ENCODE peak calls at places on chromosomes 16 and 17, in five cellular contexts. U, P, S, C and J are unnamed samples.

GRCh38 chr17:12536472-12536871 is 129.2 kb upstream of the MYOCD start:
- DNase-seq in U (no peak), P (peak; percentile 38), S (no peak), C (no peak), J (no peak)

GRCh38 chr17:56913000-56913866 is 616 bp downstream of the TRIM25 start:
- DNase-seq in U (no peak), P (no peak), S (no peak), C (peak; percentile 69), J (no peak)

GRCh38 chr17:62627219-62627903 is at the start of gene MRC2:
- DNase-seq in U (no peak), P (peak; percentile 76), S (no peak), C (peak; percentile 89), J (peak; percentile 72)

GRCh38 chr16:67370686-67371085 is 22.6 kb downstream of the TPPP3 start:
- DNase-seq in U (no peak), P (no peak), S (no peak), C (no peak), J (no peak)

GRCh38 chr17:29383687-29384086 is 6.5 kb upstream of the TAOK1 start:
- DNase-seq in U (no peak), P (no peak), S (no peak), C (no peak), J (no peak)

GRCh38 chr16:73793286-73793685 is 503.3 kb upstream of the PSMD7 start:
- DNase-seq in U (no peak), P (no peak), S (no peak), C (no peak), J (no peak)

GRCh38 chr16:75996491-75996890 is 270.2 kb upstream of the CPHXL start:
- DNase-seq in U (no peak), P (no peak), S (no peak), C (no peak), J (no peak)

GRCh38 chr16:49340466-49340865 is 33.1 kb upstream of the C16orf78 start:
- DNase-seq in U (no peak), P (no peak), S (no peak), C (no peak), J (no peak)

GRCh38 chr16:49574826-49575225 is 201.2 kb downstream of the C16orf78 start:
- DNase-seq in U (no peak), P (no peak), S (no peak), C (no peak), J (no peak)

GRCh38 chr17:74466785-74467158 is 338 bp downstream of the CD300A start:
- DNase-seq in U (no peak), P (no peak), S (no peak), C (no peak), J (no peak)

GRCh38 chr17:72974605-72975232 is 117.8 kb downstream of the SLC39A11 start:
- DNase-seq in U (peak; percentile 64), P (peak; percentile 46), S (no peak), C (no peak), J (no peak)

GRCh38 chr17:45226620-45227019 is 4.9 kb downstream of the FMNL1 start:
- DNase-seq in U (no peak), P (no peak), S (no peak), C (no peak), J (no peak)

GRCh38 chr17:78935419-78936323 is 10.5 kb upstream of the TIMP2 start:
- DNase-seq in U (no peak), P (peak; percentile 99), S (no peak), C (no peak), J (no peak)

GRCh38 chr16:74726736-74727135 is 26.1 kb upstream of the MLKL start:
- DNase-seq in U (no peak), P (no peak), S (no peak), C (no peak), J (no peak)

GRCh38 chr16:56792960-56793359 is 63.0 kb downstream of the NUP93 start:
- DNase-seq in U (no peak), P (no peak), S (no peak), C (no peak), J (no peak)

GRCh38 chr17:8695241-8695640 is 49.4 kb downstream of the CCDC42 start:
- DNase-seq in U (no peak), P (no peak), S (no peak), C (no peak), J (no peak)

GRCh38 chr17:82596316-82596715 is 51.9 kb downstream of the WDR45B start:
- DNase-seq in U (no peak), P (no peak), S (no peak), C (no peak), J (peak; percentile 40)

GRCh38 chr17:65078441-65079160 is 22.1 kb upstream of the GNA13 start:
- DNase-seq in U (no peak), P (peak; percentile 52), S (no peak), C (no peak), J (no peak)

GRCh38 chr17:63774982-63775290 is 966 bp downstream of the DDX42 start:
- DNase-seq in U (no peak), P (peak; percentile 22), S (no peak), C (no peak), J (no peak)

GRCh38 chr16:4847774-4848587 is 700 bp downstream of the UBN1 start:
- DNase-seq in U (no peak), P (peak; percentile 65), S (peak; percentile 14), C (peak; percentile 79), J (peak; percentile 67)

GRCh38 chr17:13557077-13557476 is 44.7 kb downstream of the HS3ST3A1 start:
- DNase-seq in U (no peak), P (peak; percentile 59), S (no peak), C (no peak), J (no peak)

GRCh38 chr17:79952265-79952877 is 83.3 kb downstream of the TBC1D16 start:
- DNase-seq in U (no peak), P (no peak), S (no peak), C (peak; percentile 61), J (peak; percentile 30)

GRCh38 chr17:31394544-31394943 is 3.1 kb downstream of the RAB11FIP4 start:
- DNase-seq in U (no peak), P (peak; percentile 79), S (peak; percentile 23), C (peak; percentile 67), J (no peak)

GRCh38 chr17:78704594-78704993 is 77.5 kb downstream of the CYTH1 start:
- DNase-seq in U (no peak), P (no peak), S (no peak), C (no peak), J (no peak)

GRCh38 chr17:81422776-81423697 is 27.8 kb downstream of the BAHCC1 start:
- DNase-seq in U (no peak), P (peak; percentile 91), S (no peak), C (peak; percentile 88), J (peak; percentile 77)

GRCh38 chr17:1568950-1569810 is 6.6 kb upstream of the PITPNA start:
- DNase-seq in U (no peak), P (no peak), S (no peak), C (no peak), J (no peak)

GRCh38 chr16:86100205-86101134 is 201.5 kb downstream of the IRF8 start:
- DNase-seq in U (no peak), P (peak; percentile 59), S (no peak), C (no peak), J (no peak)

GRCh38 chr17:7561028-7561575 is 617 bp upstream of the SENP3 start:
- DNase-seq in U (peak; percentile 82), P (peak; percentile 77), S (peak; percentile 63), C (peak; percentile 96), J (peak; percentile 95)

GRCh38 chr17:33171931-33172330 is 121.2 kb downstream of the ASIC2 start:
- DNase-seq in U (no peak), P (no peak), S (no peak), C (no peak), J (no peak)

GRCh38 chr17:64155751-64156544 is 26.0 kb upstream of the ERN1 start:
- DNase-seq in U (no peak), P (peak; percentile 48), S (no peak), C (no peak), J (no peak)

GRCh38 chr17:1109606-1110523 is 69.9 kb downstream of the ABR start:
- DNase-seq in U (no peak), P (no peak), S (no peak), C (peak; percentile 80), J (no peak)

GRCh38 chr17:70375406-70375805 is 206.1 kb downstream of the KCNJ2 start:
- DNase-seq in U (no peak), P (no peak), S (no peak), C (no peak), J (no peak)
- H3K27ac ChIP-seq in U (no peak overlapping the region), P (no peak overlapping the region), S (no peak overlapping the region), C (no peak overlapping the region), J (no peak overlapping the region)

GRCh38 chr16:11310997-11311561 is 29.9 kb upstream of the PRM1 start:
- DNase-seq in U (no peak), P (no peak), S (peak; percentile 22), C (no peak), J (no peak)
- H3K27ac ChIP-seq in U (no peak overlapping the region), P (no peak overlapping the region), S (no peak overlapping the region), C (no peak overlapping the region), J (no peak overlapping the region)

DNA sequence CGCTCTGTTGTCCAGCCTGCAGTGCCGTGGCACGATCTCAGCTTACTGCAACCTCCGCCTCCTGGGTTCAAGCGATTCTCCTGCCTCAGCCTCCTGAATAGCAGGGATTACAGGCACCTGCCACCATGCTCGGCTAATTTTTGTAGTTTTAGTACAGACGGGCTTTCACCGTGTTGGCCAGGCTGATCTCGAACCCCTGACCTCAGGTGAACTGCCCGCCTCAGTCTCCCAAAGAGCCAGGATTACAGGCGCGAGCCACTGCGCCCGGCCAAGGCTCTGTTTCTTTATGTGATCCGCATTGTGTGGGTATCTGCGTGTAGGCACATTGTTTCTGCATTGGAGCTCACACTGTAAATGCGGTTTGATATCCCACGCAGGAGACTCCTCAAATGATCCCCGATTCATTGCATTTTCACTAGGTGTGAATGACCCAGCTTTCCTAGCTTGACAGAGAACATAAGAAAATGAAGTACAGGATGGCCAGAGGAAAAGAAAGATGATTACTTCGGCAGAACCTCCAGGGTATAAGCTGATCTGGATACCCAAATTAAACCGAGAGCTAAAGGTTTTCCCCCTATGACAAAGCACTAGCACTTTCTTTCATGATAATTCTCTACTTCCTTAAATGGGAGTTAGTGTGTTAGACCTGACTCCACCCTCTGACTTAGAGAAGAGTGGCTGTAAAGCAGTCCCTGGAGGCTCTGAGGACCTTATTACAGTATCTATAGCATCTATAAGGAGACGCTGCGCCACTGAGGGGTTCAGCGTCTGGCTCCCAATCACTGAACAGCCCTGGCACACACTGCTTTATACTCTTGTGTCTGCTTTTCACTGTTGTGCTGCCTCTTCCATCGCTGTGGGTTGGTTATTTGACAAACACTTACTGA is 17.3 kb downstream of the COTL1 start:
- DNase-seq in U (no peak), P (peak; percentile 43), S (no peak), C (no peak), J (no peak)
- H3K27ac ChIP-seq in U (peak overlapping the region; percentile 68), P (peak overlapping the region; percentile 78), S (peak overlapping the region; percentile 82), C (peak overlapping the region; percentile 89), J (peak overlapping the region; percentile 82)

GRCh38 chr17:59830007-59830630 is 62.6 kb downstream of the TUBD1 start:
- DNase-seq in U (no peak), P (peak; percentile 53), S (no peak), C (no peak), J (no peak)

GRCh38 chr17:59830846-59831486 is 61.8 kb downstream of the TUBD1 start:
- DNase-seq in U (no peak), P (no peak), S (no peak), C (no peak), J (no peak)

GRCh38 chr17:59827721-59828477 is 64.8 kb downstream of the TUBD1 start:
- DNase-seq in U (no peak), P (no peak), S (no peak), C (no peak), J (no peak)

GRCh38 chr17:59828478-59828760 is 64.3 kb downstream of the TUBD1 start:
- DNase-seq in U (no peak), P (no peak), S (no peak), C (no peak), J (no peak)

GRCh38 chr17:59829217-59830006 is 63.3 kb downstream of the TUBD1 start:
- DNase-seq in U (peak; percentile 97), P (peak; percentile 96), S (no peak), C (no peak), J (no peak)
- H3K27ac ChIP-seq in U (peak overlapping the region; percentile 100), P (peak overlapping the region; percentile 97), S (peak overlapping the region; percentile 25), C (peak overlapping the region; percentile 62), J (peak overlapping the region; percentile 73)

GRCh38 chr16:27236635-27237228 is 31.8 kb downstream of the NSMCE1 start:
- DNase-seq in U (no peak), P (no peak), S (no peak), C (no peak), J (peak; percentile 5)
- H3K27ac ChIP-seq in U (no peak overlapping the region), P (peak overlapping the region; percentile 66), S (peak overlapping the region; percentile 95), C (peak overlapping the region; percentile 73), J (peak overlapping the region; percentile 78)